ENCODE peak calls at places on chromosomes 5 and 9, in ten cellular contexts. A is breast epithelium, W is PC-9, E is heart right ventricle, K is suprapubic skin, Y is tibial nerve, X is A549, Q is uterus, J is Peyer's patch, U is transverse colon. R is an unnamed sample. For H3K4me1, the result is how much of the 10 kb centered on the place peaks cover.

GRCh38 chr5:177313561-177314259 is 2.0 kb upstream of the MXD3 start:
- DNase-seq in W (no peak), X (no peak), E (no peak), Q (no peak), Y (no peak), A (no peak), J (no peak), K (no peak), U (no peak), R (no peak)

GRCh38 chr5:172407861-172408260 is 46.5 kb downstream of the SH3PXD2B start:
- DNase-seq in X (no peak), K (no peak), E (no peak), Y (no peak), U (no peak), J (no peak), A (no peak), W (peak), Q (peak), R (no peak)

GRCh38 chr5:35971186-35971877 is 19.9 kb downstream of the UGT3A1 start:
- DNase-seq in A (no peak), Y (no peak), J (no peak), W (no peak), K (no peak), X (no peak), E (no peak), Q (no peak), U (no peak), R (no peak)

GRCh38 chr5:14686517-14686916 is 22.0 kb downstream of the OTULIN start:
- DNase-seq in J (no peak), E (no peak), K (no peak), W (no peak), U (no peak), X (no peak), A (no peak), Q (no peak), Y (no peak), R (no peak)

GRCh38 chr9:124863371-124863831 is 1.5 kb downstream of the ARPC5L start:
- DNase-seq in X (no peak), E (no peak), W (no peak), Y (no peak), K (no peak), J (no peak), A (no peak), Q (no peak), U (no peak), R (no peak)

GRCh38 chr5:115457574-115457973 is 87.0 kb downstream of the FEM1C start:
- DNase-seq in U (no peak), J (no peak), W (no peak), E (no peak), Y (no peak), Q (no peak), A (no peak), X (no peak), K (no peak), R (no peak)

GRCh38 chr5:16884595-16884994 is 51.5 kb downstream of the MYO10 start:
- DNase-seq in W (no peak), X (no peak), E (no peak), A (no peak), J (no peak), K (no peak), U (no peak), Q (no peak), Y (no peak), R (no peak)

GRCh38 chr9:2411459-2412215 is 209.9 kb upstream of the VLDLR start:
- DNase-seq in J (no peak), K (no peak), W (peak), Q (no peak), X (no peak), A (no peak), Y (no peak), U (no peak), E (no peak), R (no peak)

GRCh38 chr9:13750061-13750460 is 470.6 kb upstream of the MPDZ start:
- DNase-seq in Y (no peak), E (no peak), A (no peak), Q (no peak), W (peak), X (no peak), J (no peak), K (no peak), U (no peak), R (no peak)

GRCh38 chr9:4852419-4852818 is 59.7 kb downstream of the RCL1 start:
- DNase-seq in W (no peak), U (no peak), J (no peak), K (no peak), Y (no peak), Q (no peak), E (no peak), A (no peak), X (no peak), R (no peak)

GRCh38 chr5:146995878-146996277 is 117.3 kb upstream of the PPP2R2B start:
- DNase-seq in J (no peak), Y (no peak), E (no peak), A (no peak), X (no peak), K (no peak), U (no peak), W (no peak), Q (no peak), R (no peak)

GRCh38 chr9:123312306-123312877 is 43.6 kb upstream of the CRB2 start:
- DNase-seq in A (no peak), X (no peak), K (no peak), J (no peak), Q (no peak), W (no peak), E (no peak), Y (no peak), U (no peak), R (no peak)

GRCh38 chr5:36870399-36871040 is 6.0 kb upstream of the NIPBL start:
- DNase-seq in A (no peak), K (no peak), Y (no peak), U (no peak), E (no peak), W (no peak), X (peak), J (no peak), Q (no peak), R (no peak)

GRCh38 chr5:172637122-172637580 is 3.9 kb upstream of the NEURL1B start:
- DNase-seq in U (peak), X (no peak), Y (no peak), Q (peak), E (no peak), K (peak), W (peak), J (no peak), A (peak), R (no peak)

GRCh38 chr9:75185585-75186170 is 97.4 kb downstream of the OSTF1 start:
- DNase-seq in U (peak), W (peak), E (no peak), K (no peak), Y (no peak), Q (no peak), J (peak), A (no peak), X (peak), R (no peak)

GRCh38 chr5:81749562-81750307 is 1.2 kb downstream of the SSBP2 start:
- DNase-seq in W (peak), K (peak), X (peak), J (peak), A (peak), Y (no peak), U (peak), E (peak), Q (peak), R (peak)

GRCh38 chr5:169599451-169599850 is 15.9 kb downstream of the SPDL1 start:
- DNase-seq in K (no peak), Q (no peak), U (no peak), Y (no peak), A (no peak), X (no peak), W (no peak), E (no peak), J (no peak), R (no peak)

GRCh38 chr9:95313010-95313498 is 4.5 kb downstream of the FANCC start:
- DNase-seq in J (peak), U (peak), A (peak), K (peak), Y (peak), X (peak), E (peak), W (peak), Q (no peak), R (peak)

GRCh38 chr9:71472400-71472799 is 295.9 kb downstream of the CEMIP2 start:
- DNase-seq in W (no peak), Y (no peak), J (no peak), A (no peak), X (no peak), E (no peak), Q (no peak), U (no peak), K (no peak), R (no peak)

GRCh38 chr5:154487541-154487940 is 9.5 kb upstream of the HAND1 start:
- DNase-seq in W (no peak), Y (no peak), A (no peak), U (no peak), K (no peak), E (no peak), J (no peak), Q (no peak), X (no peak), R (no peak)

GRCh38 chr9:113151696-113152630 is 1.2 kb downstream of the SLC31A2 start:
- DNase-seq in J (no peak), Y (peak), W (peak), E (no peak), A (no peak), X (no peak), U (peak), Q (no peak), K (no peak), R (no peak)

GRCh38 chr5:1343931-1344901 is 683 bp downstream of the CLPTM1L start:
- DNase-seq in W (peak), E (no peak), Q (peak), X (no peak), K (peak), Y (no peak), A (no peak), U (no peak), J (peak), R (no peak)

GRCh38 chr9:129148463-129149204 is 29.4 kb downstream of the IER5L start:
- DNase-seq in W (no peak), X (no peak), J (no peak), Q (no peak), Y (no peak), E (no peak), A (no peak), K (no peak), U (no peak), R (no peak)

GRCh38 chr9:115098226-115098965 is 19.6 kb downstream of the TNC start:
- DNase-seq in X (no peak), J (no peak), A (no peak), U (no peak), Q (no peak), K (no peak), Y (no peak), E (no peak), W (no peak), R (no peak)

GRCh38 chr5:28734396-28734795 is 1696.0 kb upstream of the CDH9 start:
- DNase-seq in Q (no peak), Y (no peak), E (no peak), W (no peak), J (no peak), A (no peak), K (no peak), U (no peak), X (no peak), R (no peak)

GRCh38 chr9:111102793-111103474 is 64.7 kb upstream of the LPAR1 start:
- DNase-seq in E (no peak), W (no peak), U (no peak), K (no peak), J (no peak), X (no peak), Q (no peak), A (no peak), Y (no peak), R (no peak)

GRCh38 chr5:160466121-160466520 is 44.5 kb downstream of the PTTG1 start:
- DNase-seq in J (no peak), K (no peak), X (no peak), E (no peak), Y (no peak), W (no peak), U (no peak), Q (no peak), A (no peak), R (no peak)

GRCh38 chr9:79759460-79759859 is 187.7 kb downstream of the TLE4 start:
- DNase-seq in E (no peak), Y (no peak), Q (no peak), W (no peak), J (no peak), U (no peak), A (no peak), K (no peak), X (no peak), R (no peak)

GRCh38 chr5:73793911-73794310 is 167.9 kb downstream of the ARHGEF28 start:
- DNase-seq in J (no peak), W (no peak), E (no peak), X (no peak), Y (no peak), Q (no peak), U (no peak), A (no peak), K (no peak), R (no peak)
- H3K27ac ChIP-seq in J (no peak), W (no peak), E (no peak), X (peak), Y (no peak), Q (no peak), U (no peak), A (no peak), K (no peak), R (no peak)

GRCh38 chr5:150256416-150257064 is 33.0 kb downstream of the CAMK2A start:
- DNase-seq in X (peak), U (no peak), Y (no peak), E (no peak), A (no peak), K (no peak), Q (no peak), J (no peak), W (no peak), R (no peak)
- H3K4me1 ChIP-seq in X (under half), U (under half), Y (under half), E (under half), A (under half), K (under half), Q (under half), J (under half), W (under half), R (under half)

GRCh38 chr5:142150431-142150830 is 41.9 kb downstream of the NDFIP1 start:
- DNase-seq in Q (no peak), U (no peak), E (no peak), W (no peak), K (no peak), X (no peak), Y (no peak), J (no peak), A (no peak), R (no peak)

GRCh38 chr5:142152383-142152730 is 43.8 kb downstream of the NDFIP1 start:
- DNase-seq in W (no peak), E (no peak), U (no peak), K (no peak), X (no peak), A (no peak), Y (no peak), Q (no peak), J (no peak), R (no peak)

GRCh38 chr5:142153674-142154448 is 45.3 kb downstream of the NDFIP1 start:
- DNase-seq in Y (no peak), U (no peak), Q (no peak), A (no peak), W (no peak), K (no peak), E (no peak), X (no peak), J (no peak), R (no peak)

GRCh38 chr5:142149363-142149762 is 40.8 kb downstream of the NDFIP1 start:
- DNase-seq in K (no peak), U (no peak), A (no peak), Y (no peak), J (no peak), W (no peak), Q (no peak), E (no peak), X (no peak), R (no peak)

DNA sequence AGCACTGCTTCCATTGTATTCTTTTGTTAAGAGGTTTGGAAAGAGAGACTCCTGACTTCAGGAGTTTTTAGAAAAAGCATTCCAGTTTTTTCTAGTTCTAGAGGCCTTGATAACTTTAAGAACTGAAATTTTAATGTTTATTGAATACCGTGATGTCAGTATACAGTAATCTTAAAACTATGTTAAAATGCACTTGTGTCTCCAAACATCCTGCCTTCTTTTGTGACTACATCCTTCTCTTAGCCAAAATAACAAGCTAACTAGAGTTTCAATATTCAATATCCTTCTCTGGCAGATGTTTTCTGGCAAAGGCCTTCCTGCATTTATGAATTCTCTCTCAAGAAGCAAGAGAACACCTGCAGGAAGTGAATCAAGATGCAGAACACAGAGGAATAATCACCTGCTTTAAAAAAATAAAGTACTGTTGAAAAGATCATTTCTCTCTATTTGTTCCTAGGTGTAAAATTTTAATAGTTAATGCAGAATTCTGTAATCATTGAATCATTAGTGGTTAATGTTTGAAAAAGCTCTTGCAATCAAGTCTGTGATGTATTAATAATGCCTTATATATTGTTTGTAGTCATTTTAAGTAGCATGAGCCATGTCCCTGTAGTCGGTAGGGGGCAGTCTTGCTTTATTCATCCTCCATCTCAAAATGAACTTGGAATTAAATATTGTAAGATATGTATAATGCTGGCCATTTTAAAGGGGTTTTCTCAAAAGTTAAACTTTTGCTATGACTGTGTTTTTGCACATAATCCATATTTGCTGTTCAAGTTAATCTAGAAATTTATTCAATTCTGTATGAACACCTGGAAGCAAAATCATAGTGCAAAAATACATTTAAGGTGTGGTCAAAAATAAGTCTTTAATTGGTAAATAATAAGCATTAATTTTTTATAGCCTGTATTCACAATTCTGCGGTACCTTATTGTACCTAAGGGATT is 43.1 kb downstream of the NDFIP1 start:
- DNase-seq in U (peak), X (peak), A (no peak), Y (peak), J (peak), E (peak), K (no peak), Q (peak), W (peak), R (peak)
- TF ChIP-seq CTCF in U (peak), X (peak), A (peak), Y (peak), J (peak), E (peak), K (peak), Q (peak), W (peak), R (peak)

DNA sequence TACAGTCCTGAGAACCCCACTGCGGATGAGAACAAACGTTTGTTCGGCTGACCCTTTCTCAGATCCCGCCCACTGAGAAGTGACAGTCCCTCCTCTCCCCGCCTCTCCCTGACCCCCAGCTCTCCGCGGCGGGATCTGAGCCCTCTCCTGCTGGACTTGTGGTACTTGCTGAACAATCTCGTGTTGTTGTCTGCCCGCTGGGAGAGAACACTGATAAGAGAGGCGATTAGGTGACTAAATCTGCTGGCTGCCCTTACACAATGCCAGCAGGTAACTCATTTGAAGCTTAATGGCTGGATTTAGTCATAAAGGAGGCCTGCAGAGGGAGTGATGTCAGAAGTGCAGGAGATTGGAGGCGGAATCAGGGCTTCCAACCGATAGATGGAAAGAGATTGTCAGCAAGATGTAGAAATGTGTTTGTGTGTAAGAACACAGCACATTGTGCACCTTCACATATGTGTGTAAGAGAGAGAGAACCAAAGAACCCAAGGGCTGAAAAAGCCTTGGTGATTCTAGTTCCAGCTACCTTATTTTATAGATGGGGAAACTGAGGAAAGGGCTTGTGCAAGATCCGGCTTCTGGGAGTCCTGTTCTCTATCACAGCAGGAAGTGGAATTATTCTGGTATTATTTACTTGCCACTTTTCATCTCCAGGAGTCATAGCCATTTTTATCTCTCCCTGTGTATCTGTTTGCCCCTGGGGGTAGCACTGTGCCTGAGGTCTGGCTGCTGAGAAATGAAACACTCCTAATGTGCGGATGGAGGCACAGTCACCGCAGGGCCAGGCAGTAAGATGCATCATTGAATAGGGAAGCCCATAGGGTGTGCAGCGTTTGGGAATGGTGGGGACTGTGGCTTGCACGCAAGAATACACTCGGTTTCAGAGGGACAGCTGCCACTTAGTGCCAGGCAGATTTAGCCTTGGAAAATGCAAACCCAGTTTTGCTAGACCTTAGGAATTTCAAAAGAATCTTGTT is 203.7 kb upstream of the MSX2 start:
- DNase-seq in Q (no peak), A (no peak), W (peak), E (no peak), X (no peak), U (peak), J (no peak), K (no peak), Y (no peak), R (no peak)
- H3K27ac ChIP-seq in Q (no peak), A (no peak), W (no peak), E (no peak), X (no peak), U (no peak), J (no peak), K (no peak), Y (no peak), R (no peak)

GRCh38 chr5:95927927-95928723 is 33.5 kb downstream of the ELL2 start:
- DNase-seq in W (no peak), Y (no peak), A (no peak), E (no peak), U (no peak), J (no peak), Q (no peak), X (no peak), K (no peak), R (no peak)
- H3K4me1 ChIP-seq in W (under half), Y (under half), A (under half), E (under half), U (under half), J (under half), Q (under half), X (under half), K (under half), R (under half)

GRCh38 chr5:34658023-34658422 is 1.9 kb downstream of the RAI14 start:
- DNase-seq in W (no peak), Q (no peak), X (peak), A (no peak), U (no peak), K (no peak), E (no peak), Y (no peak), J (no peak), R (no peak)

GRCh38 chr5:34655354-34655991 is 655 bp upstream of the RAI14 start:
- DNase-seq in U (peak), Y (peak), J (peak), A (peak), K (peak), X (peak), E (peak), Q (peak), W (peak), R (peak)

GRCh38 chr5:34656700-34657549 is 797 bp downstream of the RAI14 start:
- DNase-seq in Q (peak), U (peak), E (peak), Y (no peak), W (no peak), X (peak), J (no peak), A (peak), K (peak), R (no peak)

GRCh38 chr5:34657550-34657921 is 1.4 kb downstream of the RAI14 start:
- DNase-seq in K (peak), Y (no peak), W (peak), E (peak), J (no peak), X (peak), Q (peak), A (no peak), U (peak), R (no peak)

GRCh38 chr5:34656001-34656699 is at the start of gene RAI14:
- DNase-seq in Y (peak), W (peak), E (peak), X (peak), A (peak), U (peak), K (peak), J (no peak), Q (peak), R (peak)
- TF ChIP-seq CTCF in Y (no peak), W (no peak), E (peak), X (peak), A (no peak), U (no peak), K (no peak), J (no peak), Q (no peak), R (no peak)

R was measured in tibial artery.